ENCODE peak calls at places on chromosomes 2 and 18, in eight cellular contexts. R, I, K, B, X, O, W and S are unnamed samples.

GRCh38 chr2:216536725-216537124 is 38.1 kb downstream of the RPL37A start:
- DNase-seq in B (no peak), O (no peak), K (peak; percentile 48), W (peak; percentile 53), I (peak; percentile 74), X (peak; percentile 67), R (no peak), S (no peak)

GRCh38 chr2:218895326-218895725 is 14.7 kb downstream of the WNT10A start:
- DNase-seq in B (no peak), X (no peak), K (no peak), W (peak; percentile 60), R (no peak), I (no peak), O (no peak), S (no peak)

GRCh38 chr2:99403084-99403483 is 65.9 kb downstream of the EIF5B start:
- DNase-seq in O (no peak), W (no peak), I (peak; percentile 41), R (no peak), K (no peak), X (no peak), B (no peak), S (no peak)

GRCh38 chr18:76421291-76422078 is 73.6 kb downstream of the ZNF516 start:
- DNase-seq in R (no peak), X (no peak), I (no peak), K (no peak), O (no peak), W (peak; percentile 35), B (no peak), S (no peak)

GRCh38 chr2:68698567-68699377 is 35.8 kb upstream of the ARHGAP25 start:
- DNase-seq in W (no peak), B (no peak), I (no peak), X (no peak), O (no peak), R (no peak), K (no peak), S (no peak)

GRCh38 chr2:19178175-19178574 is 180.2 kb downstream of the OSR1 start:
- DNase-seq in K (peak; percentile 64), O (no peak), R (no peak), I (peak; percentile 24), B (no peak), X (no peak), W (no peak), S (no peak)

GRCh38 chr2:70321377-70321776 is 19.5 kb upstream of the FAM136A start:
- DNase-seq in K (peak; percentile 27), R (no peak), O (no peak), X (no peak), I (no peak), B (no peak), W (no peak), S (no peak)

GRCh38 chr2:66364495-66364992 is 70.4 kb upstream of the MEIS1 start:
- DNase-seq in I (peak; percentile 53), O (no peak), W (peak; percentile 6), B (no peak), R (no peak), X (peak; percentile 47), K (peak; percentile 94), S (no peak)

GRCh38 chr2:188884552-188884951 is 89.6 kb upstream of the COL3A1 start:
- DNase-seq in B (no peak), W (no peak), O (no peak), R (no peak), K (peak; percentile 57), I (peak; percentile 53), X (no peak), S (no peak)

GRCh38 chr18:76414936-76415621 is 80.0 kb downstream of the ZNF516 start:
- DNase-seq in X (peak; percentile 63), I (no peak), W (no peak), R (no peak), O (no peak), K (no peak), B (no peak), S (no peak)

GRCh38 chr2:22397847-22398246 is 987.1 kb upstream of the KLHL29 start:
- DNase-seq in K (no peak), B (no peak), R (no peak), W (no peak), I (no peak), O (no peak), X (no peak), S (no peak)

GRCh38 chr2:230575640-230576324 is 136.9 kb upstream of the CAB39 start:
- DNase-seq in O (no peak), W (no peak), B (no peak), X (no peak), I (no peak), R (peak; percentile 35), K (no peak), S (no peak)

GRCh38 chr2:217792611-217793527 is 209.9 kb downstream of the TNS1 start:
- DNase-seq in I (peak; percentile 38), K (no peak), B (no peak), R (no peak), X (no peak), O (no peak), W (no peak), S (no peak)

GRCh38 chr2:43851026-43851980 is 12.5 kb downstream of the ABCG8 start:
- DNase-seq in B (no peak), R (no peak), O (no peak), X (no peak), K (no peak), I (no peak), W (no peak), S (peak; percentile 11)

GRCh38 chr2:39216495-39217191 is 27.1 kb downstream of the CDKL4 start:
- DNase-seq in W (peak; percentile 23), K (no peak), R (no peak), X (no peak), B (no peak), I (no peak), O (no peak), S (no peak)

GRCh38 chr18:9380571-9381390 is 46.2 kb downstream of the TWSG1 start:
- DNase-seq in O (no peak), R (no peak), B (no peak), K (peak; percentile 59), I (peak; percentile 62), X (no peak), W (no peak), S (no peak)

GRCh38 chr2:241678307-241678706 is 8.3 kb downstream of the DTYMK start:
- DNase-seq in B (no peak), O (no peak), W (no peak), X (no peak), K (no peak), R (no peak), I (no peak), S (no peak)

GRCh38 chr18:49175071-49175470 is 224.3 kb upstream of the SMAD7 start:
- DNase-seq in O (no peak), W (no peak), R (no peak), K (no peak), X (no peak), B (no peak), I (no peak), S (no peak)

GRCh38 chr18:30280861-30281470 is 761.6 kb downstream of the DSC3 start:
- DNase-seq in R (peak; percentile 34), X (no peak), I (peak; percentile 59), O (no peak), B (no peak), K (peak; percentile 78), W (peak; percentile 75), S (no peak)

GRCh38 chr18:446941-447560 is 53.5 kb downstream of the COLEC12 start:
- DNase-seq in X (peak; percentile 39), W (no peak), I (peak; percentile 57), K (peak; percentile 67), O (no peak), R (no peak), B (no peak), S (no peak)

GRCh38 chr2:178747767-178748166 is 59.5 kb downstream of the TTN start:
- DNase-seq in O (no peak), W (no peak), R (no peak), I (peak; percentile 7), K (no peak), B (no peak), X (no peak), S (no peak)

DNA sequence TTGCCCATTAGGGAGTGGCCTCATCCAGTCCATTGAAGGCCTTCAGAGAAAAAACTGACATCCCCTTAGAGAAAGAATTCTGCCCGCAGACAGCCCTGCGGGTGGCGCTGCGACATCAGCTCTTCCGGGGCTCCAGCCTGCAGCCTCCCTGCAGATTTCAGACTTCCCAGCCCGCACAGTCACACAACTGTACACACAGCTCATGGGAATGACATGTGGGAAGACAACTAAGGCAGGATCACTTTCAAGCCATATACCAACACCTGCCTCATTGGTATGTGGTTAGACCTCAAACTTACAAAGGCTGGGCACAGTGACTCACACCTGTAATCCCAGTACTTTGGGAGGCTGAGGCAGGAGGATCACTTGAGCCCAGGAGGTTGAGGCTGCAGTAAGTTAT is 24.8 kb upstream of the TUBB6 start:
- DNase-seq in R (peak; percentile 73), K (peak; percentile 33), B (no peak), W (no peak), I (peak; percentile 66), X (no peak), O (no peak), S (no peak)
- TF ChIP-seq CTCF in R (peak; percentile 35), K (peak; percentile 38), B (no peak), W (no peak), I (peak; percentile 36), X (no peak), O (no peak), S (no peak)

GRCh38 chr2:7077660-7078278 is 160.6 kb downstream of the RNF144A start:
- DNase-seq in X (no peak), K (peak; percentile 83), B (no peak), I (no peak), W (no peak), O (no peak), R (no peak), S (no peak)
- H3K4me1 ChIP-seq in X (peaks cover 4% of the 10 kb centered on the region), K (no peaks in the 10 kb centered on the region), B (no peaks in the 10 kb centered on the region), I (no peaks in the 10 kb centered on the region), W (no peaks in the 10 kb centered on the region), O (no peaks in the 10 kb centered on the region), R (no peaks in the 10 kb centered on the region), S (no peaks in the 10 kb centered on the region)

GRCh38 chr2:129757366-129757914 is 222.0 kb upstream of the RAB6C start:
- DNase-seq in B (no peak), X (no peak), R (no peak), I (no peak), K (no peak), O (no peak), W (no peak), S (peak; percentile 27)

GRCh38 chr2:129756276-129756675 is 223.2 kb upstream of the RAB6C start:
- DNase-seq in B (no peak), X (no peak), I (no peak), W (no peak), R (no peak), O (no peak), K (no peak), S (no peak)

GRCh38 chr2:129758461-129759185 is 220.8 kb upstream of the RAB6C start:
- DNase-seq in O (no peak), R (no peak), K (peak; percentile 5), W (no peak), B (no peak), X (peak; percentile 65), I (no peak), S (peak; percentile 64)

GRCh38 chr2:129759186-129760010 is 220.1 kb upstream of the RAB6C start:
- DNase-seq in I (no peak), K (no peak), W (no peak), B (no peak), O (no peak), X (no peak), R (no peak), S (no peak)

GRCh38 chr2:129757915-129758421 is 221.5 kb upstream of the RAB6C start:
- DNase-seq in R (no peak), I (no peak), O (no peak), W (no peak), B (no peak), K (no peak), X (peak; percentile 78), S (no peak)
- H3K4me3 ChIP-seq in R (no peak overlapping the region), I (no peak overlapping the region), O (peak overlapping the region; percentile 68), W (no peak overlapping the region), B (peak overlapping the region; percentile 48), K (no peak overlapping the region), X (peak overlapping the region; percentile 55), S (peak overlapping the region; percentile 43)

GRCh38 chr18:58363767-58364540 is 264.9 kb downstream of the ALPK2 start:
- DNase-seq in B (no peak), W (no peak), K (peak; percentile 19), O (no peak), X (no peak), R (no peak), I (peak; percentile 70), S (no peak)
- TF ChIP-seq CTCF in B (no peak), W (no peak), K (no peak), O (no peak), X (no peak), R (no peak), I (no peak), S (no peak)